ENCODE peak calls at places on chromosomes 2 and 18, in eight cellular contexts. B is WERI-Rb-1, G is upper lobe of left lung, Z is stomach, H is epithelial cell of esophagus, I is AG04450, T is astrocyte of the spinal cord, Q is heart left ventricle. N is an unnamed sample.

GRCh38 chr2:154696771-154697170 is 1.7 kb upstream of the KCNJ3 start:
- DNase-seq in B (no peak), G (no peak), Z (no peak), H (no peak), I (no peak), T (no peak), Q (no peak), N (no peak)

GRCh38 chr18:6569813-6570212 is 155.1 kb upstream of the L3MBTL4 start:
- DNase-seq in B (no peak), G (no peak), Z (no peak), H (no peak), I (no peak), T (no peak), Q (no peak), N (no peak)

GRCh38 chr2:188997276-188997675 is 23.1 kb downstream of the COL3A1 start:
- DNase-seq in B (no peak), G (no peak), Z (no peak), H (no peak), I (no peak), T (no peak), Q (no peak), N (no peak)

GRCh38 chr18:34738173-34738894 is 28.2 kb downstream of the DTNA start:
- DNase-seq in B (no peak), G (no peak), Z (no peak), H (peak), I (no peak), T (peak), Q (no peak), N (no peak)

GRCh38 chr18:32460046-32460785 is 10.5 kb downstream of the GAREM1 start:
- DNase-seq in B (no peak), G (no peak), Z (no peak), H (no peak), I (no peak), T (no peak), Q (no peak), N (no peak)

GRCh38 chr2:86199834-86200177 is 549 bp downstream of the MRPL35 start:
- DNase-seq in B (no peak), G (no peak), Z (no peak), H (no peak), I (no peak), T (no peak), Q (no peak), N (no peak)

GRCh38 chr2:132923787-132924186 is 253.8 kb upstream of the LYPD1 start:
- DNase-seq in B (no peak), G (no peak), Z (no peak), H (no peak), I (peak), T (peak), Q (no peak), N (no peak)

GRCh38 chr2:102063948-102064678 is 72.4 kb downstream of the IL1R2 start:
- DNase-seq in B (no peak), G (peak), Z (peak), H (peak), I (peak), T (peak), Q (peak), N (no peak)

GRCh38 chr2:27977623-27978312 is 87.2 kb downstream of the BABAM2 start:
- DNase-seq in B (no peak), G (no peak), Z (no peak), H (peak), I (peak), T (peak), Q (no peak), N (no peak)

GRCh38 chr2:27972311-27972710 is 81.8 kb downstream of the BABAM2 start:
- DNase-seq in B (no peak), G (no peak), Z (no peak), H (no peak), I (no peak), T (no peak), Q (no peak), N (no peak)

GRCh38 chr2:27973592-27973991 is 83.1 kb downstream of the BABAM2 start:
- DNase-seq in B (peak), G (no peak), Z (no peak), H (no peak), I (no peak), T (peak), Q (no peak), N (no peak)
- TF ChIP-seq CTCF in B (no peak), G (no peak), Z (no peak), H (peak), I (peak), T (peak), Q (no peak), N (no peak)

GRCh38 chr2:224847431-224847830 is 131.3 kb upstream of the CCDC195 start:
- DNase-seq in B (no peak), G (no peak), Z (no peak), H (no peak), I (no peak), T (no peak), Q (no peak), N (no peak)

GRCh38 chr2:224847961-224848850 is 132.0 kb upstream of the CCDC195 start:
- DNase-seq in B (peak), G (no peak), Z (no peak), H (peak), I (no peak), T (peak), Q (peak), N (no peak)

GRCh38 chr2:224850081-224850480 is 133.9 kb upstream of the CCDC195 start:
- DNase-seq in B (no peak), G (no peak), Z (no peak), H (peak), I (no peak), T (no peak), Q (no peak), N (no peak)

GRCh38 chr2:224849264-224849663 is 133.1 kb upstream of the CCDC195 start:
- DNase-seq in B (no peak), G (no peak), Z (no peak), H (peak), I (no peak), T (no peak), Q (no peak), N (no peak)
- TF ChIP-seq CTCF in B (peak), G (no peak), Z (no peak), H (peak), I (peak), T (peak), Q (no peak), N (no peak)

DNA sequence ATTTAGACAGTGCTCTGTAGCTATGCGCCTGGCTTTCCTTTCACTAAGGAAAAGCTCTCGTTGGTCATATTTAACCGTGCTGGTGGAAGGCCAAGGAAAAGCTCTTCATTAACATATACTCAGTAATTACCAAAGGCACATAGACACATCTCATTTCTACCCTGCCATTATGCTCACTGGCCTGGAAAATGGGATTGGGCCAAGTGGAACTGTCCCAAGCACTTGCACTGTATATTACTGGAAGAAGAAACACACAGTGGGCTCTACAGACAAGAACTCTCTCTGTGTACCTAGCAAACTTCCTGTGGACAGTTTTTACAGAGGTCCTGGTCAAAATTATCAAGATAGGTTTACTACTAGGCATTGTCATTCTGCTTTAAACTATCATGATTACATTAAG is 274.4 kb downstream of the ERBB4 start:
- DNase-seq in B (no peak), G (no peak), Z (no peak), H (no peak), I (no peak), T (no peak), Q (no peak), N (no peak)
- TF ChIP-seq CTCF in B (no peak), G (no peak), Z (no peak), H (no peak), I (no peak), T (no peak), Q (no peak), N (no peak)

DNA sequence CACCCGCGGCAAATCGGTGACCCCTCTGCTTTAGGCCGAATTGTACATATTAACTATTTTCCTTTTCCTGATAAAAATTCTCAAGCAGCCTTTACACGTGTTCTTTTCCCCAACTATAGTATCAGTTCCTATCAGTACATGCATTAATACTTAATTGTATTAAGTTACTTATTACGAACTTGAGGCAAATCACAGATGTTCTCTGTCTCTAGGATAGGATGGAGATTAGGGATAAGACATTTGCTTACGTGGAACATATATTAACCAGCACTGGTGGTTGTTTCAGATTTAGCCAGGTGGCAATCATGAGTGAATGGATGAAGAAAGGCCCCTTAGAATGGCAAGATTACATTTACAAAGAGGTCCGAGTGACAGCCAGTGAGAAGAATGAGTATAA is 674 bp downstream of the GEMIN6 start:
- DNase-seq in B (no peak), G (no peak), Z (no peak), H (no peak), I (no peak), T (no peak), Q (no peak), N (no peak)
- TF ChIP-seq CTCF in B (no peak), G (no peak), Z (no peak), H (no peak), I (no peak), T (no peak), Q (no peak), N (no peak)

N was measured in glutamatergic neuron.